ENCODE peak calls at places on chromosomes 13 and 19, in four cellular contexts. K, E, A and J are unnamed samples. For H3K9me3, the result is how much of the 10 kb centered on the place peaks cover.

GRCh38 chr19:15810335-15810734 is 5.1 kb downstream of the OR10H1 start:
- DNase-seq in K (peak), E (peak), A (no peak), J (no peak)

GRCh38 chr19:16398530-16399241 is 73.1 kb downstream of the EPS15L1 start:
- DNase-seq in K (no peak), E (no peak), A (no peak), J (no peak)

GRCh38 chr19:42246143-42246868 is 3.9 kb upstream of the GSK3A start:
- DNase-seq in K (peak), E (peak), A (peak), J (no peak)

GRCh38 chr13:19927117-19927734 is 31.3 kb upstream of the ZMYM2 start:
- DNase-seq in K (no peak), E (no peak), A (no peak), J (no peak)

GRCh38 chr13:37627428-37627827 is 28.9 kb upstream of the POSTN start:
- DNase-seq in K (no peak), E (no peak), A (no peak), J (no peak)

GRCh38 chr13:63409791-63410351 is 1994.2 kb upstream of the PCDH20 start:
- DNase-seq in K (no peak), E (no peak), A (no peak), J (no peak)

GRCh38 chr19:40597329-40597838 is 3.8 kb upstream of the LTBP4 start:
- DNase-seq in K (no peak), E (no peak), A (no peak), J (no peak)

GRCh38 chr13:75329723-75330122 is 152.2 kb downstream of the TBC1D4 start:
- DNase-seq in K (no peak), E (no peak), A (no peak), J (no peak)

GRCh38 chr13:94712812-94713555 is 639 bp upstream of the SOX21 start:
- DNase-seq in K (peak), E (no peak), A (no peak), J (no peak)

GRCh38 chr19:4553775-4554174 is 5.7 kb downstream of the SEMA6B start:
- DNase-seq in K (no peak), E (no peak), A (no peak), J (no peak)

GRCh38 chr19:1847348-1847683 is 967 bp downstream of the REXO1 start:
- DNase-seq in K (no peak), E (no peak), A (no peak), J (no peak)

GRCh38 chr19:32658075-32658474 is 16.9 kb downstream of the ANKRD27 start:
- DNase-seq in K (no peak), E (no peak), A (no peak), J (no peak)

GRCh38 chr13:71515639-71516038 is 351.4 kb downstream of the DACH1 start:
- DNase-seq in K (no peak), E (no peak), A (no peak), J (no peak)

GRCh38 chr13:41061914-41062837 is 867 bp downstream of the WBP4 start:
- DNase-seq in K (no peak), E (no peak), A (no peak), J (no peak)

GRCh38 chr19:2819540-2820111 is at the start of gene ZNF554:
- DNase-seq in K (peak), E (peak), A (peak), J (peak)

GRCh38 chr13:37540228-37540627 is 58.3 kb downstream of the POSTN start:
- DNase-seq in K (no peak), E (no peak), A (peak), J (no peak)

GRCh38 chr13:33349314-33349995 is 63.9 kb upstream of the STARD13 start:
- DNase-seq in K (peak), E (peak), A (no peak), J (no peak)

GRCh38 chr19:2584002-2584401 is 108.1 kb downstream of the GADD45B start:
- DNase-seq in K (no peak), E (no peak), A (no peak), J (no peak)

GRCh38 chr13:96821381-96821780 is 172.9 kb downstream of the OXGR1 start:
- DNase-seq in K (no peak), E (no peak), A (no peak), J (no peak)

GRCh38 chr19:36436531-36436930 is 18.1 kb upstream of the ZFP82 start:
- DNase-seq in K (no peak), E (no peak), A (no peak), J (no peak)

GRCh38 chr19:21128901-21129698 is 12.7 kb upstream of the ZNF431 start:
- DNase-seq in K (peak), E (no peak), A (no peak), J (no peak)

GRCh38 chr19:46082728-46083050 is 41.8 kb downstream of the IGFL3 start:
- DNase-seq in K (no peak), E (no peak), A (no peak), J (no peak)

GRCh38 chr13:110106726-110107125 is 200.2 kb downstream of the COL4A1 start:
- DNase-seq in K (no peak), E (peak), A (no peak), J (no peak)

GRCh38 chr19:10137751-10138682 is 18.3 kb upstream of the EIF3G start:
- DNase-seq in K (no peak), E (no peak), A (no peak), J (no peak)

GRCh38 chr19:19321143-19321577 is 531 bp downstream of the MAU2 start:
- DNase-seq in K (no peak), E (peak), A (no peak), J (peak)

GRCh38 chr13:24124789-24125476 is 35.6 kb upstream of the SPATA13 start:
- DNase-seq in K (no peak), E (no peak), A (no peak), J (no peak)

GRCh38 chr13:102679449-102680132 is 15.3 kb downstream of the METTL21C start:
- DNase-seq in K (no peak), E (peak), A (no peak), J (no peak)

GRCh38 chr13:64083396-64083795 is 2667.7 kb upstream of the PCDH20 start:
- DNase-seq in K (no peak), E (no peak), A (no peak), J (no peak)

GRCh38 chr13:36979361-36980040 is 19.6 kb downstream of the ALG5 start:
- DNase-seq in K (no peak), E (no peak), A (peak), J (no peak)

GRCh38 chr13:36875955-36876354 is 44.1 kb downstream of the SMAD9 start:
- DNase-seq in K (no peak), E (no peak), A (no peak), J (no peak)

GRCh38 chr13:112943309-112944125 is 25.5 kb upstream of the MCF2L start:
- DNase-seq in K (peak), E (peak), A (no peak), J (no peak)

GRCh38 chr13:33454844-33455256 is 169.3 kb upstream of the STARD13 start:
- DNase-seq in K (peak), E (no peak), A (no peak), J (no peak)

GRCh38 chr13:32075150-32075851 is 43.7 kb downstream of the FRY start:
- DNase-seq in K (no peak), E (no peak), A (no peak), J (no peak)

DNA sequence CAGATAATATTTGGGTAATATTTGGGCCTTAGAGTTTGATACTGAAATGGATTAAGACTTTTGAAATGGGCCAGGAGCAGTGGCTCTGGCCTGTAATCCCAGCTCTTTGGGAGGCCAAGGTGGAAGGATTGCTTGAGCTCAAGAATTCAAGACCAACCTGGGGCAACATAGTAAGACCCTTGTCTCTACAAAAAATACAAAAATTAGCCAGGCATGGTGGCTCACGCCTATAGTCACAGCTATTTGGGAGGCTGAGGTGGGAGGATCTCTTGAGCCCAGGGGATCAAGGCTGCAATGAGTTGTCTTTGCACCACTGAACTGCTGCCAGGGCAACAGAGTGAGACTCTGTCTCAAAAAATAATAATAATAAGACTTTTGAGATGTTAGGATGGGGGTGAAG is 926 bp upstream of the ZNF836 start:
- DNase-seq in K (no peak), E (no peak), A (no peak), J (no peak)
- H3K9me3 ChIP-seq in K (under half), E (under half), A (under half), J (under half)

GRCh38 chr19:38704488-38705026 is 39.7 kb downstream of the CAPN12 start:
- DNase-seq in K (no peak), E (no peak), A (no peak), J (no peak)
- TF ChIP-seq CTCF in K (no peak), E (no peak), A (no peak), J (no peak)

DNA sequence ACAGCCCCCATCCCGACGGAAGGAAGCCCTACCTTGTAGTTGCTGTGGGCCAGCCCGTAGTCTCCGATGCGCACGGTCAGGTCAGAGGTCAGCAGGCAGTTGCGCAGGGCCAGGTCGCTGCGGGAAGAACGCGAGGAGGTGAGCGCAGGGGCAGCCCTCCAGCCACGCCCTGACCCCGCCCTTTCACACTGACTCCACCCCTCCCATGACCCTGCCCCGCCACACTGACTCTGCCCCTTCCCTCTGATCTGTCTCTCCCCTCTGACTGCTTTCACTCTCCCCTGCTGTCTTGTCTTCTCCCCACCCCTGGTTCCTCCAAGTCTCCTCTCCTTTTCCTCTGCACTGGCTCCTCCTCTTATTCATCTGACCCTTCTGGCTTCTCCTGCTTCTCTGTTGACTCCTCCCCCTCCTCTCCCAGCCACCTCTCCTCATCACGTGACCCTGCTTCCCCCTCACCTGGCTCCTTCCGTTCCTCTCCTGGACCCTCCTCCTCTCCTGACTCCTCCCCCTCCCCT is 10.1 kb downstream of the LMTK3 start:
- DNase-seq in K (peak), E (peak), A (no peak), J (peak)
- H3K27ac ChIP-seq in K (no peak), E (no peak), A (no peak), J (no peak)

GRCh38 chr19:51873097-51873496 is 14.7 kb downstream of the ZNF577 start:
- DNase-seq in K (no peak), E (no peak), A (no peak), J (no peak)
- H3K9me3 ChIP-seq in K (under half), E (half or more), A (half or more), J (half or more)

GRCh38 chr19:34432797-34433196 is 4.6 kb downstream of the UBA2 start:
- DNase-seq in K (no peak), E (no peak), A (no peak), J (no peak)

GRCh38 chr19:34429553-34429952 is 1.4 kb downstream of the UBA2 start:
- DNase-seq in K (no peak), E (no peak), A (no peak), J (no peak)

GRCh38 chr19:34428549-34429285 is 536 bp downstream of the UBA2 start:
- DNase-seq in K (peak), E (peak), A (no peak), J (peak)

GRCh38 chr19:34431681-34432402 is 3.7 kb downstream of the UBA2 start:
- DNase-seq in K (no peak), E (no peak), A (peak), J (no peak)

DNA sequence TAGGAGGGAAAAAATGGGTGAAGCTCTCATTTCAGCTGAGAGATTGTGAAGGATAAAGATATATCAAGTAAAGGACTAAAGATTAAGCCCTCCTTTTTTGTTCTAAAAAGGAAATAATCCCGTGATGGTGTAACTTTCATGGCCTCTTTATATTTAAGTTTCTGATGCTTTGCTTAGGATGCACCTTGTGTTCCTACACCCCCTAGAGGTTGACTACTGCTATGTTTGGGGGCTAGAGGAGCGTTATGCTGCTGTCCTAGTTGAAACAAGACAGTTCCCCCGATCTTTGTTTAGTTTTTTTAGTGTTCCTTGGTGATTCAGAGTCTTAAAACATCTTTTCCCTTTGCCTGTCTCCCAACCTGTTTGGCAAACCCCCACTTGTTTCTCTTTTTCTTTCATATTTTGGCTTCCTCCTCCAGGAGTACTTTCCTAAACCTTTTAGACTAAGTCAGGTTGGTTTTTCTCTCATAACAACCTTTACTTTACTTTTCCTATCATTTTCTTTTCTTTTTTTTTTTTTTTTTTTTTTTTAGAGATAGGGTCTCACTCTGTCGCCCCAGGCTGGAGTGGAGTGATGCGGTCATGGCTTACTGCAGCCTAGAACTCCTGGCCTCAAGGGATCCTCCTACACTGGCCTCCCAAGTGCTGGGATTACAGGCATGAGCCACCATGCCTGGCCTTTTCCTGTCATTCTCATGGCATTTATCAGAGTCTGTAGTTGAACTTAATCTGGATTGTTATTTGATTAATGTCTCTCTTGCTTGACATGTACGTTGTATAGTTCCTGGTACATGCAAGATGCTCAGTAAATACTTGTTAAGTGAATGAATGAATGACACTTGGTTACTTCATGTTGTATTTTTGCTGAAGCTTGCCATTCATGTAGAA is 2.8 kb downstream of the UBA2 start:
- DNase-seq in K (peak), E (no peak), A (no peak), J (peak)
- TF ChIP-seq CTCF in K (peak), E (peak), A (peak), J (peak)

DNA sequence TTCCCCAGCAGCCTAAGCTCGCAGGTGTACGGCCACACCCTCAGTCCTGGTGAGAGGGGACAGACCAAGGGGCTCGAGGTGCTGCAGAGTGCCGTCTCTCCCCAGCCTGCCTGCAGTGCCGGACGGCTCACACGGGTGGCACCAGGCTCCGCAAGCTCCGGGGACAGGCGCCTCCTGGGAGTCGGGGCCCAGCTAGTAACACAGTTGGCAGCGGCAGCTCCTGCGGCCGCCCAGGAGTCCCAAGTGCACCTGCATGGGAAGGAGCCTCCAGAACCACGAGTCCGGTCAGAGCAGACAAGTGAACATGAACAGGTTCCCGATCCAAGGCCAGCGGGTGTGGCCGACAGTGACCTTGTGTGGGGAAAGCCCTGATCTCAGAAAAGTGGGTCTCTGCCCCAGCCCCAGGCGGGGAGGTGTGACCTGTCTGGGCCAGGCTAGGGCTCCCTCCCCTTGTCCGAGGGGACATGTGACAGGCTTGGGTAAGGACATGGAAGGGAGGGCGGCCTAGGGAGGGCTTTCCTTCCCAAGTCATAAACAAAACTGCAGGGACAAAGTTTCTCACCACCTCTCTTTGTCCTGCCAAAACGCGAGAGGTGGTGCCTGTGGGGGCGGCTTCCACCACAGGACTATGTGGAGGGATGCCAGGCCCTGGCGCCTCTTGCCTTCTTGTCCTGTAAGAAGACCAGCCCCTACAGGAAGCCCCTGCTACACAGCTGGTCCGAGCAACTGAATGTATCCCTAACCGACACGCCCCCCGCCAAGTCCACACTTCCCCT is 46.5 kb downstream of the MLLT1 start:
- DNase-seq in K (peak), E (no peak), A (no peak), J (no peak)
- H3K27ac ChIP-seq in K (peak), E (peak), A (peak), J (no peak)